ENCODE peak calls at places on chromosome 3, in four cellular contexts. I is WTC11; U is stimulated activated naive CD8-positive, alpha-beta T cell treated with anti-CD3 and anti-CD28 coated beads, Interleukin-15, Interleukin-2, amounts not matched to agents 100 U/mL and 50 U/mL, for 24 hours; L is heart left ventricle. V is an unnamed sample.

GRCh38 chr3:4290272-4290893 is 12.8 kb upstream of the SETMAR start:
- DNase-seq in U (peak), L (no peak), I (no peak), V (peak)

GRCh38 chr3:46867550-46867898 is 4.3 kb upstream of the MYL3 start:
- DNase-seq in I (no peak), L (peak), U (no peak), V (peak)

GRCh38 chr3:140914384-140914945 is 27.2 kb upstream of the SLC25A36 start:
- DNase-seq in L (no peak), I (no peak), U (no peak), V (no peak)

GRCh38 chr3:136075816-136076215 is 110.3 kb downstream of the PPP2R3A start:
- DNase-seq in U (no peak), I (no peak), L (no peak), V (no peak)

GRCh38 chr3:190538288-190538687 is 24.4 kb downstream of the IL1RAP start:
- DNase-seq in L (no peak), I (no peak), U (no peak), V (no peak)

GRCh38 chr3:127822166-127822835 is at the start of gene MGLL:
- DNase-seq in L (peak), I (peak), U (peak), V (peak)

GRCh38 chr3:194632211-194632982 is 822 bp downstream of the TMEM44 start:
- DNase-seq in U (peak), I (no peak), L (peak), V (no peak)

GRCh38 chr3:32155117-32155516 is 48.7 kb downstream of the GPD1L start:
- DNase-seq in I (no peak), L (no peak), U (no peak), V (no peak)

GRCh38 chr3:99651561-99651960 is 13.2 kb downstream of the COL8A1 start:
- DNase-seq in L (no peak), U (no peak), I (no peak), V (no peak)

GRCh38 chr3:127984241-127984975 is 67.8 kb upstream of the SEC61A1 start:
- DNase-seq in L (no peak), U (no peak), I (no peak), V (no peak)

GRCh38 chr3:127867412-127867811 is 45.1 kb upstream of the MGLL start:
- DNase-seq in I (no peak), U (no peak), L (no peak), V (no peak)

GRCh38 chr3:38114875-38115644 is 21.9 kb downstream of the ACAA1 start:
- DNase-seq in I (peak), L (no peak), U (no peak), V (no peak)

GRCh38 chr3:30702521-30703404 is 96.4 kb downstream of the TGFBR2 start:
- DNase-seq in L (no peak), I (no peak), U (no peak), V (no peak)

GRCh38 chr3:100169186-100169585 is 54.9 kb upstream of the FILIP1L start:
- DNase-seq in U (no peak), I (no peak), L (peak), V (peak)

GRCh38 chr3:111548060-111548459 is 6.1 kb downstream of the CD96 start:
- DNase-seq in U (no peak), L (no peak), I (no peak), V (no peak)

GRCh38 chr3:11084098-11084497 is 70.2 kb upstream of the HRH1 start:
- DNase-seq in L (no peak), U (no peak), I (no peak), V (no peak)

GRCh38 chr3:13027154-13027553 is 46.1 kb downstream of the IQSEC1 start:
- DNase-seq in I (peak), L (peak), U (no peak), V (no peak)

GRCh38 chr3:1147326-1147725 is 54.5 kb downstream of the CNTN6 start:
- DNase-seq in I (no peak), L (no peak), U (no peak), V (no peak)

GRCh38 chr3:29627136-29628117 is 346.6 kb downstream of the RBMS3 start:
- DNase-seq in U (no peak), I (no peak), L (no peak), V (no peak)

GRCh38 chr3:16059700-16060357 is 114.7 kb upstream of the GALNT15 start:
- DNase-seq in L (no peak), I (no peak), U (no peak), V (no peak)

GRCh38 chr3:138818175-138818574 is 16.6 kb downstream of the PIK3CB start:
- DNase-seq in I (no peak), U (no peak), L (no peak), V (no peak)

GRCh38 chr3:106573605-106574004 is 704.8 kb upstream of the CBLB start:
- DNase-seq in U (no peak), I (no peak), L (no peak), V (no peak)

GRCh38 chr3:40623567-40623966 is 98.8 kb downstream of the ZNF621 start:
- DNase-seq in I (no peak), U (peak), L (peak), V (no peak)

GRCh38 chr3:172607305-172608121 is 84.3 kb upstream of the TNFSF10 start:
- DNase-seq in U (no peak), I (no peak), L (no peak), V (no peak)

GRCh38 chr3:105997800-105998526 is 129.2 kb upstream of the CBLB start:
- DNase-seq in L (peak), I (no peak), U (no peak), V (no peak)

GRCh38 chr3:29585368-29585767 is 304.5 kb downstream of the RBMS3 start:
- DNase-seq in L (no peak), I (no peak), U (no peak), V (no peak)

GRCh38 chr3:193040836-193041672 is 123.4 kb upstream of the MB21D2 start:
- DNase-seq in L (no peak), U (no peak), I (no peak), V (peak)

V was measured in G401.